ENCODE peak calls at places on chromosomes 7 and 10, in ten cellular contexts. One of them, this sample, is unnamed.

GRCh38 chr10:43461950-43462349 is 25.0 kb downstream of the ZNF487 start:
- DNase-seq in fibroblast of pulmonary artery: peak; percentile 93
- DNase-seq in OCI-LY7: peak; percentile 87
- DNase-seq in MM.1S: peak; percentile 84
- DNase-seq in brain microvascular endothelial cell: peak; percentile 58
- DNase-seq in ovary: no peak
- DNase-seq in prostate gland: peak; percentile 57
- DNase-seq in Caco-2: peak; percentile 36
- DNase-seq in upper lobe of right lung: no peak
- DNase-seq in SK-N-SH: peak; percentile 71
- DNase-seq in this sample: peak; percentile 68

GRCh38 chr10:80596391-80597257 is 58.9 kb downstream of the SH2D4B start:
- DNase-seq in prostate gland: no peak
- DNase-seq in MM.1S: peak; percentile 39
- DNase-seq in SK-N-SH: peak; percentile 58
- DNase-seq in fibroblast of pulmonary artery: peak; percentile 65
- DNase-seq in ovary: no peak
- DNase-seq in upper lobe of right lung: no peak
- DNase-seq in Caco-2: peak; percentile 56
- DNase-seq in brain microvascular endothelial cell: peak; percentile 50
- DNase-seq in OCI-LY7: peak; percentile 57
- DNase-seq in this sample: no peak

GRCh38 chr7:99392659-99393362 is 15.6 kb downstream of the PDAP1 start:
- DNase-seq in ovary: peak; percentile 81
- DNase-seq in Caco-2: no peak
- DNase-seq in prostate gland: peak; percentile 69
- DNase-seq in brain microvascular endothelial cell: no peak
- DNase-seq in upper lobe of right lung: peak; percentile 88
- DNase-seq in SK-N-SH: peak; percentile 95
- DNase-seq in fibroblast of pulmonary artery: no peak
- DNase-seq in MM.1S: peak; percentile 83
- DNase-seq in OCI-LY7: peak; percentile 66
- DNase-seq in this sample: peak; percentile 82

GRCh38 chr7:2019693-2020511 is 212.8 kb downstream of the MAD1L1 start:
- DNase-seq in MM.1S: no peak
- DNase-seq in ovary: no peak
- DNase-seq in fibroblast of pulmonary artery: peak; percentile 87
- DNase-seq in SK-N-SH: peak; percentile 48
- DNase-seq in OCI-LY7: no peak
- DNase-seq in prostate gland: no peak
- DNase-seq in upper lobe of right lung: peak; percentile 89
- DNase-seq in Caco-2: peak; percentile 23
- DNase-seq in brain microvascular endothelial cell: peak; percentile 79
- DNase-seq in this sample: peak; percentile 86

GRCh38 chr10:14859043-14859442 is 19.6 kb upstream of the SUV39H2 start:
- DNase-seq in Caco-2: no peak
- DNase-seq in upper lobe of right lung: no peak
- DNase-seq in prostate gland: no peak
- DNase-seq in brain microvascular endothelial cell: no peak
- DNase-seq in fibroblast of pulmonary artery: no peak
- DNase-seq in OCI-LY7: no peak
- DNase-seq in ovary: no peak
- DNase-seq in SK-N-SH: no peak
- DNase-seq in MM.1S: no peak
- DNase-seq in this sample: no peak

GRCh38 chr10:121617176-121617575 is 18.9 kb upstream of the FGFR2 start:
- DNase-seq in fibroblast of pulmonary artery: no peak
- DNase-seq in MM.1S: no peak
- DNase-seq in Caco-2: no peak
- DNase-seq in SK-N-SH: no peak
- DNase-seq in OCI-LY7: no peak
- DNase-seq in ovary: no peak
- DNase-seq in brain microvascular endothelial cell: no peak
- DNase-seq in prostate gland: no peak
- DNase-seq in upper lobe of right lung: peak; percentile 28
- DNase-seq in this sample: no peak

GRCh38 chr7:82506208-82506607 is 62.6 kb upstream of the CACNA2D1 start:
- DNase-seq in upper lobe of right lung: no peak
- DNase-seq in prostate gland: no peak
- DNase-seq in ovary: no peak
- DNase-seq in SK-N-SH: no peak
- DNase-seq in MM.1S: no peak
- DNase-seq in brain microvascular endothelial cell: peak; percentile 9
- DNase-seq in OCI-LY7: no peak
- DNase-seq in Caco-2: no peak
- DNase-seq in fibroblast of pulmonary artery: no peak
- DNase-seq in this sample: no peak

GRCh38 chr7:13035233-13035632 is 347.8 kb downstream of the ARL4A start:
- DNase-seq in upper lobe of right lung: no peak
- DNase-seq in OCI-LY7: no peak
- DNase-seq in SK-N-SH: no peak
- DNase-seq in fibroblast of pulmonary artery: no peak
- DNase-seq in MM.1S: no peak
- DNase-seq in Caco-2: no peak
- DNase-seq in brain microvascular endothelial cell: no peak
- DNase-seq in prostate gland: no peak
- DNase-seq in ovary: no peak
- DNase-seq in this sample: no peak

GRCh38 chr7:151763420-151763984 is 113.4 kb downstream of the PRKAG2 start:
- DNase-seq in brain microvascular endothelial cell: no peak
- DNase-seq in Caco-2: no peak
- DNase-seq in MM.1S: no peak
- DNase-seq in prostate gland: no peak
- DNase-seq in upper lobe of right lung: no peak
- DNase-seq in ovary: no peak
- DNase-seq in fibroblast of pulmonary artery: no peak
- DNase-seq in SK-N-SH: peak; percentile 57
- DNase-seq in OCI-LY7: no peak
- DNase-seq in this sample: no peak

GRCh38 chr10:67978749-67979148 is 94.3 kb downstream of the SIRT1 start:
- DNase-seq in prostate gland: no peak
- DNase-seq in brain microvascular endothelial cell: no peak
- DNase-seq in MM.1S: no peak
- DNase-seq in Caco-2: no peak
- DNase-seq in ovary: no peak
- DNase-seq in upper lobe of right lung: no peak
- DNase-seq in SK-N-SH: no peak
- DNase-seq in fibroblast of pulmonary artery: no peak
- DNase-seq in OCI-LY7: no peak
- DNase-seq in this sample: no peak

GRCh38 chr7:71442492-71443196 is 310.7 kb downstream of the GALNT17 start:
- DNase-seq in MM.1S: peak; percentile 79
- DNase-seq in SK-N-SH: no peak
- DNase-seq in brain microvascular endothelial cell: no peak
- DNase-seq in ovary: no peak
- DNase-seq in Caco-2: no peak
- DNase-seq in prostate gland: no peak
- DNase-seq in upper lobe of right lung: no peak
- DNase-seq in fibroblast of pulmonary artery: no peak
- DNase-seq in OCI-LY7: no peak
- DNase-seq in this sample: no peak
- TF ChIP-seq CTCF in MM.1S: no peak
- TF ChIP-seq CTCF in SK-N-SH: no peak
- TF ChIP-seq CTCF in brain microvascular endothelial cell: no peak
- TF ChIP-seq CTCF in ovary: no peak
- TF ChIP-seq CTCF in Caco-2: no peak
- TF ChIP-seq CTCF in prostate gland: no peak
- TF ChIP-seq CTCF in upper lobe of right lung: no peak
- TF ChIP-seq CTCF in fibroblast of pulmonary artery: no peak
- TF ChIP-seq CTCF in OCI-LY7: no peak
- TF ChIP-seq CTCF in this sample: no peak

DNA sequence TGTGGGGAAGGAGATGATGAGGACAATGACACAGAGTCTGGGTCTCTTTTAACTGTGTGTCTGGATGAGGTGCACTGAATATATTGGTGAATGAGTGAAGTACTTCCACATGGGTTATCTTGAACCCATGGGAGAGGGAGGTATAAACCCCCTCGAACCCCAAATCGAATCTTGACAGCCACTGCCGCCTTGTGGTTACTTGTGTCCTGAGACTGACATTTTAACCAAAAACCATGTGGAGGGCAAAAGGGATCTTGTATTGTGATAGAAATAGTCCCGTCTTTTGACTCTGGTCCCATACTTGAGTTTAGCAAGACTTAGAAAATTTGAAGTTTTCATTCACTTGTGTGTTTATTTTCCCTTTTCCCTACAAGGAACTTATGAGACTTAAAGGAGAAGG is 283.3 kb downstream of the PHTF2 start:
- DNase-seq in brain microvascular endothelial cell: no peak
- DNase-seq in prostate gland: no peak
- DNase-seq in ovary: no peak
- DNase-seq in SK-N-SH: no peak
- DNase-seq in Caco-2: no peak
- DNase-seq in fibroblast of pulmonary artery: no peak
- DNase-seq in upper lobe of right lung: no peak
- DNase-seq in OCI-LY7: no peak
- DNase-seq in MM.1S: no peak
- DNase-seq in this sample: no peak
- TF ChIP-seq CTCF in brain microvascular endothelial cell: no peak
- TF ChIP-seq CTCF in prostate gland: no peak
- TF ChIP-seq CTCF in ovary: no peak
- TF ChIP-seq CTCF in SK-N-SH: no peak
- TF ChIP-seq CTCF in Caco-2: no peak
- TF ChIP-seq CTCF in fibroblast of pulmonary artery: no peak
- TF ChIP-seq CTCF in upper lobe of right lung: no peak
- TF ChIP-seq CTCF in OCI-LY7: peak; percentile 33
- TF ChIP-seq CTCF in MM.1S: no peak
- TF ChIP-seq CTCF in this sample: no peak

DNA sequence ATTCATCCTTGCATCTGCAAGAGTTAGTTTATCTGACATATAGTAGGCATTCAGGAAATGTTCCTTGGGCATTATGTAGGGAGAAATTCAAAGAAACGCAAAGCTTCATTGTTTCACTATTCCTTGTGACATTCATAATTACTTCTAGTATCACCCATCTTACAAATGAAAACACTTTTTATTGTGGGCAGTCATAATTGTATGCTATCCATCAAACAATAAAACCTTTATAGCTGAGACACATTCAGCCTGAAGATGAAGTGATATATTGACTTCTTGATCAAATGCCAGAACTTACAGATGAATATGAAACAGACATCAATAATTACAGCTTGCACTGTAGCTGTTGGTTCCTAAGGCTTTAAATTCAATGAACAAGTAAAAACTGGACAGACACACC is 36.4 kb downstream of the FAM204A start:
- DNase-seq in MM.1S: no peak
- DNase-seq in SK-N-SH: no peak
- DNase-seq in Caco-2: no peak
- DNase-seq in upper lobe of right lung: no peak
- DNase-seq in brain microvascular endothelial cell: no peak
- DNase-seq in fibroblast of pulmonary artery: no peak
- DNase-seq in prostate gland: no peak
- DNase-seq in OCI-LY7: no peak
- DNase-seq in ovary: no peak
- DNase-seq in this sample: no peak
- TF ChIP-seq CTCF in MM.1S: no peak
- TF ChIP-seq CTCF in SK-N-SH: no peak
- TF ChIP-seq CTCF in Caco-2: no peak
- TF ChIP-seq CTCF in upper lobe of right lung: no peak
- TF ChIP-seq CTCF in brain microvascular endothelial cell: no peak
- TF ChIP-seq CTCF in fibroblast of pulmonary artery: no peak
- TF ChIP-seq CTCF in prostate gland: no peak
- TF ChIP-seq CTCF in OCI-LY7: no peak
- TF ChIP-seq CTCF in ovary: no peak
- TF ChIP-seq CTCF in this sample: no peak

GRCh38 chr10:79129361-79129997 is 60.7 kb downstream of the ZMIZ1 start:
- DNase-seq in OCI-LY7: no peak
- DNase-seq in brain microvascular endothelial cell: peak; percentile 36
- DNase-seq in fibroblast of pulmonary artery: no peak
- DNase-seq in Caco-2: no peak
- DNase-seq in upper lobe of right lung: no peak
- DNase-seq in ovary: peak; percentile 71
- DNase-seq in MM.1S: no peak
- DNase-seq in SK-N-SH: peak; percentile 86
- DNase-seq in prostate gland: no peak
- DNase-seq in this sample: no peak
- TF ChIP-seq CTCF in OCI-LY7: no peak
- TF ChIP-seq CTCF in brain microvascular endothelial cell: peak; percentile 30
- TF ChIP-seq CTCF in fibroblast of pulmonary artery: peak; percentile 4
- TF ChIP-seq CTCF in Caco-2: no peak
- TF ChIP-seq CTCF in upper lobe of right lung: no peak
- TF ChIP-seq CTCF in ovary: no peak
- TF ChIP-seq CTCF in MM.1S: no peak
- TF ChIP-seq CTCF in SK-N-SH: peak; percentile 14
- TF ChIP-seq CTCF in prostate gland: no peak
- TF ChIP-seq CTCF in this sample: no peak

DNA sequence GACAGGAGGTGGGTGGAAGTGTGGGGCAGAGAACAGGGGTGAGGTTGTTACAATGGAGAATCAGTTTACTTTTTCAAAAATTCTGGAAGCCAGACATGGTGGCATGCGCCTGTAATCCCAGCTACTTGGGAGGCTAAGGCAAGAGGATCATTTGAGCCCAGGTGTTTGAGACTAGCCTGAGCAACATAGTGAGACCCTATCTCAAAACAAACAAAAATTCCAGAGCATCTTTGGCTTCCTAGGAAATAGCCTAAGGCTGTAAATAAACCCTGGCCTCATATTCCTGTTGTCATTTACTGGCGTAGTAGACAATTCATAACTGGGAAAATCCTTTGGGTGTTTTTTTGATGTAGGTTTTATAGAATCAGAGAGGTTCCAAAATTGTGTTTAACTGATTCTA is 44.0 kb downstream of the GBF1 start:
- DNase-seq in Caco-2: no peak
- DNase-seq in ovary: no peak
- DNase-seq in upper lobe of right lung: no peak
- DNase-seq in OCI-LY7: no peak
- DNase-seq in SK-N-SH: no peak
- DNase-seq in brain microvascular endothelial cell: no peak
- DNase-seq in prostate gland: no peak
- DNase-seq in fibroblast of pulmonary artery: no peak
- DNase-seq in MM.1S: no peak
- DNase-seq in this sample: no peak
- TF ChIP-seq CTCF in Caco-2: no peak
- TF ChIP-seq CTCF in ovary: no peak
- TF ChIP-seq CTCF in upper lobe of right lung: no peak
- TF ChIP-seq CTCF in OCI-LY7: no peak
- TF ChIP-seq CTCF in SK-N-SH: no peak
- TF ChIP-seq CTCF in brain microvascular endothelial cell: no peak
- TF ChIP-seq CTCF in prostate gland: no peak
- TF ChIP-seq CTCF in fibroblast of pulmonary artery: no peak
- TF ChIP-seq CTCF in MM.1S: no peak
- TF ChIP-seq CTCF in this sample: no peak

GRCh38 chr7:94366827-94367226 is 27.9 kb upstream of the COL1A2 start:
- DNase-seq in Caco-2: no peak
- DNase-seq in prostate gland: no peak
- DNase-seq in ovary: no peak
- DNase-seq in upper lobe of right lung: no peak
- DNase-seq in SK-N-SH: no peak
- DNase-seq in MM.1S: no peak
- DNase-seq in OCI-LY7: no peak
- DNase-seq in brain microvascular endothelial cell: no peak
- DNase-seq in fibroblast of pulmonary artery: peak; percentile 18
- DNase-seq in this sample: no peak
- TF ChIP-seq CTCF in Caco-2: no peak
- TF ChIP-seq CTCF in prostate gland: no peak
- TF ChIP-seq CTCF in ovary: no peak
- TF ChIP-seq CTCF in upper lobe of right lung: no peak
- TF ChIP-seq CTCF in SK-N-SH: no peak
- TF ChIP-seq CTCF in MM.1S: no peak
- TF ChIP-seq CTCF in OCI-LY7: no peak
- TF ChIP-seq CTCF in brain microvascular endothelial cell: no peak
- TF ChIP-seq CTCF in fibroblast of pulmonary artery: no peak
- TF ChIP-seq CTCF in this sample: no peak

This sample was measured in GM13976.